ENCODE peak calls at places on chromosome 20, in five cellular contexts. One of them, this sample, is unnamed.

GRCh38 chr20:8854566-8854965 is 214.3 kb upstream of the PLCB4 start:
- DNase-seq in SJSA1: no peak
- DNase-seq in ovary: peak; percentile 57
- DNase-seq in gastrocnemius medialis: peak; percentile 15
- DNase-seq in PC-3: no peak
- DNase-seq in this sample: no peak

GRCh38 chr20:51811040-51811351 is 8.7 kb upstream of the SALL4 start:
- DNase-seq in SJSA1: no peak
- DNase-seq in ovary: no peak
- DNase-seq in gastrocnemius medialis: no peak
- DNase-seq in PC-3: peak; percentile 58
- DNase-seq in this sample: no peak

GRCh38 chr20:1324598-1325172 is 4.3 kb downstream of the SDCBP2 start:
- DNase-seq in SJSA1: peak; percentile 71
- DNase-seq in ovary: no peak
- DNase-seq in gastrocnemius medialis: no peak
- DNase-seq in PC-3: peak; percentile 66
- DNase-seq in this sample: no peak

GRCh38 chr20:34945315-34946077 is 10.1 kb downstream of the GSS start:
- DNase-seq in SJSA1: no peak
- DNase-seq in ovary: no peak
- DNase-seq in gastrocnemius medialis: no peak
- DNase-seq in PC-3: peak; percentile 94
- DNase-seq in this sample: no peak

GRCh38 chr20:23643665-23644064 is 5.9 kb upstream of the CST3 start:
- DNase-seq in SJSA1: no peak
- DNase-seq in ovary: no peak
- DNase-seq in gastrocnemius medialis: no peak
- DNase-seq in PC-3: no peak
- DNase-seq in this sample: no peak

GRCh38 chr20:63585616-63586565 is 11.9 kb upstream of the HELZ2 start:
- DNase-seq in SJSA1: no peak
- DNase-seq in ovary: no peak
- DNase-seq in gastrocnemius medialis: no peak
- DNase-seq in PC-3: no peak
- DNase-seq in this sample: no peak

GRCh38 chr20:3696200-3696599 is 14.4 kb upstream of the ADAM33 start:
- DNase-seq in SJSA1: no peak
- DNase-seq in ovary: no peak
- DNase-seq in gastrocnemius medialis: no peak
- DNase-seq in PC-3: peak; percentile 57
- DNase-seq in this sample: no peak

GRCh38 chr20:50628326-50628725 is 63.0 kb downstream of the RIPOR3 start:
- DNase-seq in SJSA1: no peak
- DNase-seq in ovary: no peak
- DNase-seq in gastrocnemius medialis: no peak
- DNase-seq in PC-3: no peak
- DNase-seq in this sample: no peak

GRCh38 chr20:44208770-44209169 is 1.8 kb downstream of the OSER1 start:
- DNase-seq in SJSA1: peak; percentile 35
- DNase-seq in ovary: no peak
- DNase-seq in gastrocnemius medialis: no peak
- DNase-seq in PC-3: peak; percentile 59
- DNase-seq in this sample: no peak

GRCh38 chr20:50916257-50916656 is 15.0 kb downstream of the ADNP start:
- DNase-seq in SJSA1: no peak
- DNase-seq in ovary: no peak
- DNase-seq in gastrocnemius medialis: no peak
- DNase-seq in PC-3: peak; percentile 20
- DNase-seq in this sample: no peak

GRCh38 chr20:42975974-42976373 is 213.7 kb downstream of the PTPRT start:
- DNase-seq in SJSA1: no peak
- DNase-seq in ovary: no peak
- DNase-seq in gastrocnemius medialis: no peak
- DNase-seq in PC-3: no peak
- DNase-seq in this sample: no peak

GRCh38 chr20:40532103-40532502 is 156.9 kb downstream of the MAFB start:
- DNase-seq in SJSA1: no peak
- DNase-seq in ovary: no peak
- DNase-seq in gastrocnemius medialis: no peak
- DNase-seq in PC-3: no peak
- DNase-seq in this sample: no peak

GRCh38 chr20:9617062-9617461 is 102.7 kb downstream of the LAMP5 start:
- DNase-seq in SJSA1: peak; percentile 22
- DNase-seq in ovary: peak; percentile 30
- DNase-seq in gastrocnemius medialis: peak; percentile 5
- DNase-seq in PC-3: peak; percentile 89
- DNase-seq in this sample: peak; percentile 21

GRCh38 chr20:1001116-1001515 is 995 bp downstream of the RSPO4 start:
- DNase-seq in SJSA1: no peak
- DNase-seq in ovary: no peak
- DNase-seq in gastrocnemius medialis: no peak
- DNase-seq in PC-3: no peak
- DNase-seq in this sample: no peak

GRCh38 chr20:9015984-9016324 is 52.9 kb upstream of the PLCB4 start:
- DNase-seq in SJSA1: peak; percentile 48
- DNase-seq in ovary: no peak
- DNase-seq in gastrocnemius medialis: no peak
- DNase-seq in PC-3: peak; percentile 63
- DNase-seq in this sample: no peak

GRCh38 chr20:7971536-7972285 is 31.5 kb upstream of the HAO1 start:
- DNase-seq in SJSA1: no peak
- DNase-seq in ovary: no peak
- DNase-seq in gastrocnemius medialis: no peak
- DNase-seq in PC-3: no peak
- DNase-seq in this sample: no peak

GRCh38 chr20:10982692-10983091 is 308.9 kb upstream of the JAG1 start:
- DNase-seq in SJSA1: peak; percentile 80
- DNase-seq in ovary: no peak
- DNase-seq in gastrocnemius medialis: peak; percentile 84
- DNase-seq in PC-3: peak; percentile 72
- DNase-seq in this sample: no peak

GRCh38 chr20:17236766-17237165 is 9.9 kb downstream of the PCSK2 start:
- DNase-seq in SJSA1: no peak
- DNase-seq in ovary: no peak
- DNase-seq in gastrocnemius medialis: no peak
- DNase-seq in PC-3: no peak
- DNase-seq in this sample: no peak

GRCh38 chr20:4322499-4322898 is 307.1 kb upstream of the RNF24 start:
- DNase-seq in SJSA1: no peak
- DNase-seq in ovary: no peak
- DNase-seq in gastrocnemius medialis: no peak
- DNase-seq in PC-3: no peak
- DNase-seq in this sample: no peak

GRCh38 chr20:37821691-37822655 is 81.0 kb upstream of the VSTM2L start:
- DNase-seq in SJSA1: peak; percentile 89
- DNase-seq in ovary: no peak
- DNase-seq in gastrocnemius medialis: no peak
- DNase-seq in PC-3: no peak
- DNase-seq in this sample: no peak
- H3K27ac ChIP-seq in SJSA1: peak overlapping the region; percentile 95
- H3K27ac ChIP-seq in ovary: no peak overlapping the region
- H3K27ac ChIP-seq in gastrocnemius medialis: no peak overlapping the region
- H3K27ac ChIP-seq in PC-3: no peak overlapping the region
- H3K27ac ChIP-seq in this sample: no peak overlapping the region

GRCh38 chr20:45962031-45962755 is 9.8 kb downstream of the ZNF335 start:
- DNase-seq in SJSA1: no peak
- DNase-seq in ovary: no peak
- DNase-seq in gastrocnemius medialis: no peak
- DNase-seq in PC-3: no peak
- DNase-seq in this sample: no peak

GRCh38 chr20:45965169-45966002 is 6.6 kb downstream of the ZNF335 start:
- DNase-seq in SJSA1: no peak
- DNase-seq in ovary: no peak
- DNase-seq in gastrocnemius medialis: no peak
- DNase-seq in PC-3: no peak
- DNase-seq in this sample: no peak

GRCh38 chr20:45964024-45964423 is 8.0 kb downstream of the ZNF335 start:
- DNase-seq in SJSA1: no peak
- DNase-seq in ovary: no peak
- DNase-seq in gastrocnemius medialis: no peak
- DNase-seq in PC-3: no peak
- DNase-seq in this sample: no peak

GRCh38 chr20:45959956-45960630 is 11.9 kb downstream of the ZNF335 start:
- DNase-seq in SJSA1: no peak
- DNase-seq in ovary: no peak
- DNase-seq in gastrocnemius medialis: no peak
- DNase-seq in PC-3: no peak
- DNase-seq in this sample: no peak

DNA sequence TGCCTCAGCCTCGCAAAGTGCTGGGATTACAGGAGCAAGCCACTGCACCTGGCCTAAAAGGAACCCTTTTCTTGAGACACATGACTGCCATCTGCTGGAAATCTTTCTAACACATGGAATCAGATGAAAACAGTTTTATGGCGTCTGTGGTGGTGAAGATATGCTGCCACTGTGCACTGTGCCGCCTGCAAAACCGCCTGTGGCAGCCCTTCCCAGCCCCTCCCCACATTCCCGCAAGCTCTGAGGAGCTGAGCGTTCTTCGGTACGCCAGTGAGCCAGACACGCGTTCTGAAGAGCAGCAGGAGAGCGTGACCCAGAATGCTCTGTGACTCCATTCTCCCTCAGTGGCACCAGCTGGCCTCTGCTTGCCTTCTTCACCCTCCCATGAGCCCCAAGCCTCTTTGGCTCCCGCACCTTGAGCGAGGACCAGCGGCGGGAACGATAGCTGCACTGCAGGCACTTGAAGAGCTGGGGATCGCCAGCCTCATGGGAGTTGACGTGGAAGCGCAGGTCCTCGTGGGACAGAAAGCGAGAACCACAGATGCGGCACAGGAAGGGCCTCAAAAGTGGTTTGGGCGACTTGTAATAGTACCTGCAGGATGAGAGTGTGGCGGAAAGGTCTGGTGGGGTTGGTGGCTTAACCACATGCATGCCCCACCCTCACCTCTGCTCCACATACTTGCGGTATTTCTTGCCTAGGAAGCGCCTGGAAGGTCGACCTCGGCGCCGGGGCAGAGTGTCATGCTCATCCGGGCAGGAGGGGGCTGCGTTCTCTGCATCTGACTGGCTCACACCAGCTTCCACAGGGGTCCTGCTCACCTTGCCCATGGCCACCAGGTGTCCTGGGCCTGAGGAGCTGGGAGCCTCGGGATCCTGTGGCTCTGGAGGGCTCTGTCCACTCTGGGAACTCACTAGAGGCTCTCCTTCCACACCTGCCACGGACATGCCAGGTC is 8.7 kb downstream of the ZNF335 start:
- DNase-seq in SJSA1: no peak
- DNase-seq in ovary: peak; percentile 30
- DNase-seq in gastrocnemius medialis: no peak
- DNase-seq in PC-3: peak; percentile 76
- DNase-seq in this sample: peak; percentile 42
- H3K36me3 ChIP-seq in SJSA1: peaks cover 93% of the 10 kb centered on the region
- H3K36me3 ChIP-seq in ovary: no peaks in the 10 kb centered on the region
- H3K36me3 ChIP-seq in gastrocnemius medialis: peaks cover 97% of the 10 kb centered on the region
- H3K36me3 ChIP-seq in PC-3: peaks cover 76% of the 10 kb centered on the region
- H3K36me3 ChIP-seq in this sample: peaks cover 14% of the 10 kb centered on the region

GRCh38 chr20:31572042-31572700 is 32.9 kb upstream of the ID1 start:
- DNase-seq in SJSA1: no peak
- DNase-seq in ovary: no peak
- DNase-seq in gastrocnemius medialis: no peak
- DNase-seq in PC-3: no peak
- DNase-seq in this sample: no peak

GRCh38 chr20:31570021-31570463 is 35.0 kb upstream of the ID1 start:
- DNase-seq in SJSA1: no peak
- DNase-seq in ovary: no peak
- DNase-seq in gastrocnemius medialis: no peak
- DNase-seq in PC-3: no peak
- DNase-seq in this sample: no peak

GRCh38 chr20:31569163-31570020 is 35.7 kb upstream of the ID1 start:
- DNase-seq in SJSA1: peak; percentile 78
- DNase-seq in ovary: peak; percentile 69
- DNase-seq in gastrocnemius medialis: no peak
- DNase-seq in PC-3: peak; percentile 59
- DNase-seq in this sample: peak; percentile 54

GRCh38 chr20:31572701-31573554 is 32.2 kb upstream of the ID1 start:
- DNase-seq in SJSA1: peak; percentile 100
- DNase-seq in ovary: peak; percentile 95
- DNase-seq in gastrocnemius medialis: peak; percentile 96
- DNase-seq in PC-3: peak; percentile 99
- DNase-seq in this sample: peak; percentile 81

GRCh38 chr20:31570735-31571617 is 34.1 kb upstream of the ID1 start:
- DNase-seq in SJSA1: peak; percentile 93
- DNase-seq in ovary: peak; percentile 61
- DNase-seq in gastrocnemius medialis: no peak
- DNase-seq in PC-3: no peak
- DNase-seq in this sample: no peak
- H3K27ac ChIP-seq in SJSA1: peak overlapping the region; percentile 88
- H3K27ac ChIP-seq in ovary: peak overlapping the region; percentile 94
- H3K27ac ChIP-seq in gastrocnemius medialis: peak overlapping the region; percentile 87
- H3K27ac ChIP-seq in PC-3: no peak overlapping the region
- H3K27ac ChIP-seq in this sample: no peak overlapping the region

DNA sequence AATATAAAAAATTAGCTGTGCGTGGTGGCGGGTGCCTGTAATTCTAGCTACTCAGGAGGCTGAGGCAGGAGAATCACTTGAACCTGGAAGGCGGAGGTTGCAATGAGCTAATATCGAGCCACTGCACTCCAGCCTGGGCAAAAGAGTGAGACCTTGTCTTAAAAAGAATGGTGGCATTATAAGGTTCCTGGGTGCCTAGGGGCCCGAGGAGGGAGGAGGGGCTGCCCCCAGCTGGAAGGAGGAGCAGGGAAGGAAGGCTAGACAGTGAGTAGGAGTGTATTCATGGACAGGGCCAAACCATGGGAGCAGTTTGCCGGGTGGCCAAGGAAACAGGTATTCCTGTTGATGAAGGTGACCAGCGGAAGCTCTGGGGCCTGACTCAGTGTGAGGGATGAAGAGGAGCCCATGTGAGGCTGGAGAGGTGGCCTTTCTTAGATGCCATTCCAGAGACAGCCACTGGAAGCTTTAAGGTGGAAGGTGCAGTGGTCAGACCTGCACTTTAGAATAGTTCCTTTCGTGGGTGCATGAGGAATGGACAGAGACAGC is 24.2 kb downstream of the MANBAL start:
- DNase-seq in SJSA1: no peak
- DNase-seq in ovary: no peak
- DNase-seq in gastrocnemius medialis: no peak
- DNase-seq in PC-3: no peak
- DNase-seq in this sample: no peak
- H3K36me3 ChIP-seq in SJSA1: peaks cover 70% of the 10 kb centered on the region
- H3K36me3 ChIP-seq in ovary: no peaks in the 10 kb centered on the region
- H3K36me3 ChIP-seq in gastrocnemius medialis: peaks cover 14% of the 10 kb centered on the region
- H3K36me3 ChIP-seq in PC-3: peaks cover 14% of the 10 kb centered on the region
- H3K36me3 ChIP-seq in this sample: no peaks in the 10 kb centered on the region

GRCh38 chr20:38804243-38804642 is 1.3 kb upstream of the PPP1R16B start:
- DNase-seq in SJSA1: no peak
- DNase-seq in ovary: no peak
- DNase-seq in gastrocnemius medialis: no peak
- DNase-seq in PC-3: no peak
- DNase-seq in this sample: no peak
- H3K27ac ChIP-seq in SJSA1: no peak overlapping the region
- H3K27ac ChIP-seq in ovary: no peak overlapping the region
- H3K27ac ChIP-seq in gastrocnemius medialis: peak overlapping the region; percentile 69
- H3K27ac ChIP-seq in PC-3: no peak overlapping the region
- H3K27ac ChIP-seq in this sample: peak overlapping the region; percentile 99

This sample was measured in naive thymus-derived CD4-positive, alpha-beta T cell.